ENCODE peak calls at places on chromosomes 13 and 19, in seven cellular contexts. O is choroid plexus epithelial cell, X is thoracic aorta, I is AG10803, D is cardiac muscle cell, E is spleen, H is heart right ventricle. B is an unnamed sample.

GRCh38 chr19:43409415-43409814 is 5.3 kb upstream of the TEX101 start:
- DNase-seq in H (no peak), I (no peak), X (no peak), O (no peak), E (no peak), D (no peak), B (no peak)

GRCh38 chr13:44416297-44416696 is 42.7 kb downstream of the SERP2 start:
- DNase-seq in H (no peak), E (peak), O (no peak), I (no peak), D (no peak), X (no peak), B (no peak)

GRCh38 chr13:36848228-36848982 is 29.4 kb downstream of the RFXAP start:
- DNase-seq in E (no peak), D (no peak), X (no peak), I (no peak), O (peak), H (no peak), B (no peak)

GRCh38 chr19:39846176-39846677 is at the start of gene FBL:
- DNase-seq in E (peak), I (peak), D (peak), H (peak), X (peak), O (peak), B (peak)

GRCh38 chr19:13484141-13484540 is 22.1 kb downstream of the CACNA1A start:
- DNase-seq in E (no peak), I (peak), H (no peak), X (no peak), O (no peak), D (no peak), B (no peak)

GRCh38 chr19:40717880-40718773 is 1.2 kb downstream of the ITPKC start:
- DNase-seq in O (no peak), I (peak), E (peak), D (peak), H (no peak), X (no peak), B (peak)

GRCh38 chr13:57437587-57437986 is 194.0 kb upstream of the PCDH17 start:
- DNase-seq in O (no peak), I (no peak), H (no peak), E (no peak), D (no peak), X (no peak), B (no peak)

GRCh38 chr19:47275866-47276461 is 1.3 kb downstream of the INAFM1 start:
- DNase-seq in E (peak), H (peak), I (peak), O (peak), D (no peak), X (no peak), B (peak)

GRCh38 chr13:103222683-103223082 is 156.5 kb upstream of the SLC10A2 start:
- DNase-seq in H (no peak), E (no peak), X (no peak), D (no peak), I (no peak), O (no peak), B (no peak)

GRCh38 chr13:85236431-85236830 is 562.8 kb downstream of the SLITRK6 start:
- DNase-seq in E (no peak), X (no peak), I (no peak), O (peak), D (no peak), H (no peak), B (no peak)

GRCh38 chr13:67844544-67844943 is 614.4 kb upstream of the PCDH9 start:
- DNase-seq in D (no peak), O (no peak), X (no peak), H (no peak), I (no peak), E (no peak), B (no peak)

GRCh38 chr19:13692096-13692495 is 72.2 kb upstream of the MRI1 start:
- DNase-seq in I (peak), D (no peak), E (no peak), O (peak), H (no peak), X (peak), B (no peak)

GRCh38 chr13:93039131-93039530 is 187.5 kb upstream of the GPC6 start:
- DNase-seq in O (peak), X (no peak), H (no peak), I (peak), D (no peak), E (no peak), B (no peak)

GRCh38 chr19:37928527-37929286 is 21.7 kb downstream of the SIPA1L3 start:
- DNase-seq in H (no peak), D (no peak), X (no peak), I (no peak), O (no peak), E (no peak), B (no peak)

GRCh38 chr13:20412761-20413355 is 112.8 kb downstream of the CRYL1 start:
- DNase-seq in O (no peak), H (no peak), X (no peak), E (no peak), D (no peak), I (no peak), B (no peak)

GRCh38 chr19:4660181-4660791 is 9.9 kb downstream of the MYDGF start:
- DNase-seq in E (no peak), D (peak), O (no peak), I (no peak), H (no peak), X (no peak), B (no peak)

GRCh38 chr13:63636231-63636993 is 2220.8 kb upstream of the PCDH20 start:
- DNase-seq in E (no peak), X (no peak), O (peak), H (no peak), I (no peak), D (no peak), B (no peak)

GRCh38 chr19:36686365-36687213 is 823 bp upstream of the ZNF567 start:
- DNase-seq in H (peak), D (peak), I (no peak), O (peak), X (no peak), E (no peak), B (no peak)

GRCh38 chr19:38089440-38089839 is 134.6 kb downstream of the DPF1 start:
- DNase-seq in I (no peak), D (no peak), X (no peak), E (no peak), H (no peak), O (no peak), B (no peak)

GRCh38 chr19:31100945-31101344 is 248.3 kb downstream of the TSHZ3 start:
- DNase-seq in E (no peak), I (peak), D (no peak), O (no peak), X (no peak), H (no peak), B (no peak)

GRCh38 chr13:40476175-40476958 is 190.1 kb downstream of the FOXO1 start:
- DNase-seq in O (no peak), H (no peak), X (no peak), I (peak), E (no peak), D (peak), B (no peak)

GRCh38 chr13:77475345-77476084 is 60.0 kb upstream of the SCEL start:
- DNase-seq in D (no peak), E (no peak), I (no peak), H (no peak), X (no peak), O (no peak), B (peak)

GRCh38 chr13:73090116-73090811 is 31.5 kb downstream of the KLF5 start:
- DNase-seq in O (peak), D (no peak), X (no peak), E (no peak), I (peak), H (no peak), B (no peak)

GRCh38 chr13:110062077-110062776 is 244.7 kb downstream of the COL4A1 start:
- DNase-seq in D (no peak), H (peak), E (no peak), I (peak), O (no peak), X (no peak), B (peak)

GRCh38 chr13:47858678-47859050 is 142.4 kb downstream of the SUCLA2 start:
- DNase-seq in I (peak), E (no peak), H (no peak), D (no peak), X (no peak), O (peak), B (no peak)

GRCh38 chr13:111187879-111188643 is 73.0 kb downstream of the ARHGEF7 start:
- DNase-seq in H (no peak), E (no peak), D (peak), I (no peak), O (peak), X (no peak), B (no peak)

GRCh38 chr13:95128045-95128643 is 173.1 kb downstream of the ABCC4 start:
- DNase-seq in D (no peak), E (no peak), O (no peak), H (no peak), I (no peak), X (no peak), B (no peak)

GRCh38 chr19:45140533-45140932 is 20.2 kb downstream of the NKPD1 start:
- DNase-seq in E (no peak), H (no peak), O (no peak), X (no peak), I (no peak), D (no peak), B (no peak)

GRCh38 chr19:18590273-18591272 is 2.0 kb downstream of the REX1BD start:
- DNase-seq in I (peak), X (no peak), O (peak), E (no peak), H (peak), D (peak), B (peak)

GRCh38 chr19:18593367-18594095 is 4.9 kb downstream of the REX1BD start:
- DNase-seq in I (no peak), E (no peak), O (no peak), D (no peak), X (no peak), H (no peak), B (peak)

GRCh38 chr19:18596752-18597157 is 8.2 kb downstream of the REX1BD start:
- DNase-seq in I (peak), H (peak), O (peak), D (peak), E (peak), X (no peak), B (peak)

GRCh38 chr19:18591735-18592385 is 3.3 kb downstream of the REX1BD start:
- DNase-seq in E (no peak), H (no peak), O (no peak), I (peak), D (no peak), X (no peak), B (no peak)

DNA sequence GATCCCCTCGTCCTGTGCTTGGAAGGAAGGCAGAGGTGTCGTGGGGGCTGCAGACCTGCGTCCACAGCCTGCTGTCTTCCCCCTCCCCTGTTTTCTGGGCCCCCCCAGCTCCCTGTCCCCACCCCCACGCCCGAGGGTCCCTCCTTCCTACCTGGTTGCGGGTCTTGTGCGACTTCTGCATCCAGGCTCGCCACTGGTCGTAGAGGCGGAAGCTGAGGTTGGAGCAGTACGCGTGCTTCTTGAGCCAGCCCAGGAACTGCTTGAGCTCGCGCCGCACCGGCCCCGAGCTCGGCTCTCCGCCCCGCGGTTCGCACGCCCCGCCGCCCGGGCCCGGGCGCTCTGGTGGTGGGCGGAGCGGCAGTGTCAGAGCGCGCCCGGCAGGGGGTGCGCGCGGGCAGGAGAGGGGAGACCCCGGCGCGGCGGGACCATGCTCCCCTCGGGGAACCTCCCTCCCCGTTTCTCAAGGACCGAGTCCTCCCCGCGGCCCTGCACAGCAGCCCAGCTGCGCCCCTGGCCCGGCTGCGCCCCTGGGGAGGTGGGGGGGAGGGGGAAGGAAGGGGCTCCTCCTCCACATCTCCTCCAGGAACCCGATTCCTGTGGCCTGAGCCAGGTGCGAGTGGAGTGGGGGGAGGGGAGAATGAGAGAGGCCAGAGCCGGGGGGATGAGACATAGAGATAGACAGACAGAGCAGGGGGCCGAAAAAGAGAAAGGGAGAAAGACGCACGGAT is 5.7 kb downstream of the REX1BD start:
- DNase-seq in X (no peak), E (peak), I (peak), O (peak), H (peak), D (peak), B (peak)
- H3K4me3 ChIP-seq in X (peak), E (peak), I (peak), O (peak), H (peak), D (peak), B (peak)

GRCh38 chr19:28402701-28403290 is 810.2 kb downstream of the UQCRFS1 start:
- DNase-seq in D (no peak), O (no peak), H (no peak), E (no peak), X (no peak), I (no peak), B (no peak)

GRCh38 chr19:28403698-28404099 is 809.3 kb downstream of the UQCRFS1 start:
- DNase-seq in X (no peak), I (no peak), O (no peak), E (no peak), H (no peak), D (no peak), B (no peak)

GRCh38 chr19:28399187-28399586 is 813.8 kb downstream of the UQCRFS1 start:
- DNase-seq in X (no peak), H (no peak), D (no peak), O (no peak), E (no peak), I (no peak), B (no peak)

GRCh38 chr19:28400953-28401671 is 811.8 kb downstream of the UQCRFS1 start:
- DNase-seq in H (no peak), O (no peak), D (no peak), X (no peak), I (no peak), E (no peak), B (no peak)

DNA sequence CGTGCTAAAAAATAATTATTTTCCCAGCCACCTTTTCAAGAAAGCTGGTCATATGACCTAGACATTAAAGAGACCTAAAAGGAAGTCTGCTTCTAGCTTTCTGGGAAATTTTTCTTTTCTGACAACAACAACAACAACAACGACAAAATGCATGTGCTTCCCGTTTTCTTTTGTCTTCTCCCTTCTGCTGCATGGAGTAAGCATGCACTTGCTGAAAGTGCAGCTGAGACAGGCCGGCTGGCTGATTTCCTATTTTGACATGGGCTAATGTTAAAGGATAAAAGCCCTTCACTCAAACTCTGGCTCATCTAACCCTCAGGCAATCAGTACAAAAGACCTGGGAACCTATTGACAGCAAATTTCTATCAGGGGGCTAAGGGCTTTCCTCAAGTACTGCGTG is 811.2 kb downstream of the UQCRFS1 start:
- DNase-seq in I (no peak), O (no peak), X (no peak), H (no peak), E (no peak), D (no peak), B (no peak)
- H3K4me3 ChIP-seq in I (no peak), O (no peak), X (no peak), H (no peak), E (no peak), D (no peak), B (no peak)

GRCh38 chr19:16586477-16586871 is 14.3 kb upstream of the SLC35E1 start:
- DNase-seq in O (no peak), H (no peak), X (no peak), E (peak), I (no peak), D (no peak), B (no peak)
- H3K4me3 ChIP-seq in O (no peak), H (no peak), X (no peak), E (peak), I (no peak), D (no peak), B (no peak)

DNA sequence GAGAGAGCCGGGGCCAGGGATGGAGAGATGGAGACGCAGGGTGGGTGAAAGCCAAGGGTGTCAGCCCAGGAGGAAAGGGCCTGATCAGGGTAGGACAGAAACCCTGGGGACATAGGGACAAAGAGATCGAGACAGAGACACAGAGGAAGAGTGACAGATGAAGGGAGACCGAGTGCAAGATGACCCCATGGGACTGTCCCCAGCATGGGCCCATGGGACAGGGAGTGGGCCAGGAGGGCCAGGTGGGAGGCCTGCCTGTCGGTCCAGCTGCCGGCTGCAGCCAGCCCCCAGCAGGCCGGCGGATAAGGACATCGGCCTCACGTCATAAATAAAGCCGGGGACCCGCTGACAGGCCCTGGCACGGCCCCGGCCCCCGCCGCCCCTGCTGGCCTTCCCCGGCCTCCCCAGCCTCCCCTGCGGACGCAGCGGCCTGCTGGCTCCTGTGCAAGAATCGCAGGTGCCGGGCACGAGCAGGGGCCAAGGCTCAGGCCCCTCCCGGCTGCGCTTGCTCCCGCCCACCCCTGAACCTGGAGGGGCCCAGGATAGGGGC is 6.3 kb downstream of the REX1BD start:
- DNase-seq in D (no peak), H (no peak), I (no peak), X (no peak), O (no peak), E (no peak), B (no peak)
- H3K4me3 ChIP-seq in D (peak), H (peak), I (peak), X (peak), O (peak), E (peak), B (peak)

DNA sequence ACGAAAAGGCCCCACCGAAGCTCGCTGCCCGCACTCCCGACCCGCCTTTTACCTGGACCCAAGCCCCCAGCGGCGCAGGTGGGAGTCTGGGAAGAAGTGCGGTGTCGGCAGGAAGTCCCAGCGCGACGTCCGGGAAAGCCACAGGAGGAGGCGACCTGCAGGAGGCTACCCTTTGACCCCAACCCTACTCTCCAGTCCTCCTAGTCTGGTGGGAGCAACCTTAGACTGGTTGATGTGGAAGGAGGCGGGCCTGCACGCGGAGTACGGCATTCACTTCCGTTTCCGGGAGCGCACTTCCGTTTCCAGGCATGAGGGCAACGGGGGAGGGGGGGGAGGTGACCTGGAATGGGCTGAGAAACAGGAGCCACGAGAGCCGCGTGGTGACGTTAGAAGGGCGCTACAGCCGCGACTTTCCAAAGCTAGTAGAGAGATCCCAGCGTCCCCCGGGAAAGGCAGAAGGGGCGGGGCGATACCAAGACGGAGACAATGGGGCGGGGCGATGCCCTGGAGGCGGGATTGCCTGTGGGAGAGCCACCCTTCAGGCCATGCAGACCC is 28.5 kb downstream of the ZNF266 start:
- DNase-seq in O (peak), D (no peak), X (no peak), H (peak), I (peak), E (peak), B (peak)
- H3K4me3 ChIP-seq in O (peak), D (no peak), X (peak), H (peak), I (peak), E (peak), B (peak)

GRCh38 chr13:90686438-90686837 is 661.0 kb upstream of the MIR17HG start:
- DNase-seq in I (peak), O (peak), D (no peak), H (no peak), X (no peak), E (no peak), B (peak)
- H3K4me3 ChIP-seq in I (no peak), O (no peak), D (no peak), H (no peak), X (no peak), E (no peak), B (no peak)

GRCh38 chr19:7787141-7787540 is 24.1 kb downstream of the CLEC4M start:
- DNase-seq in H (peak), D (no peak), X (no peak), I (no peak), E (peak), O (no peak), B (no peak)
- H3K4me3 ChIP-seq in H (no peak), D (no peak), X (peak), I (no peak), E (peak), O (no peak), B (no peak)

GRCh38 chr19:42122691-42123607 is 9.3 kb downstream of the POU2F2 start:
- DNase-seq in O (no peak), I (no peak), D (no peak), X (no peak), H (no peak), E (no peak), B (no peak)

GRCh38 chr19:42124386-42124901 is 7.8 kb downstream of the POU2F2 start:
- DNase-seq in D (no peak), O (no peak), X (no peak), H (no peak), I (no peak), E (no peak), B (no peak)

GRCh38 chr19:42125536-42125935 is 6.7 kb downstream of the POU2F2 start:
- DNase-seq in O (no peak), X (no peak), I (no peak), E (no peak), D (no peak), H (no peak), B (no peak)

GRCh38 chr19:42121666-42122069 is 10.6 kb downstream of the POU2F2 start:
- DNase-seq in X (no peak), H (peak), I (peak), D (no peak), O (peak), E (peak), B (peak)

DNA sequence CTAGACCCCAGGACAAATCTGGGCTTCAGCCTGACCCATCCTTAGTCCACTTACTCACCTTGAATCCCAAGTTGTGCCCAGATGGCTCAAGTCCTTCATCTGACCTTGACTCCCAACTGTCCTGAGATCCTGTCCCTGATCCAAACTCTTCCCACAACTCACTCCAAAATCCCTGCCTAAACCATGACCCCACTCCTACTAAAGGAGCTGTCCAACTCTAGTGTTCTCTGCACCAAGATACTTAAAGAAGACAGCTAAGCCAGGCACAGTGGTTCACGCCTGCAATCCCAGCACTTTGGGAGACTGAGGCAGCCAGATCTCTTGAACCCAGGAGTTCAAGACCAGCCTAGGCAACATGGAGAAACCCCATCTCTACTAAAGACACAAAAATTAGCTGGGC is 8.5 kb downstream of the POU2F2 start:
- DNase-seq in E (no peak), X (no peak), O (no peak), I (no peak), D (no peak), H (no peak), B (no peak)
- H3K4me3 ChIP-seq in E (no peak), X (no peak), O (no peak), I (no peak), D (no peak), H (no peak), B (no peak)